ENCODE peak calls at places on chromosomes 7 and 10, in seven cellular contexts. One of them, this sample, is unnamed.

GRCh38 chr10:131093795-131094366 is 217.6 kb downstream of the TCERG1L start:
- DNase-seq in esophagus squamous epithelium: no peak
- DNase-seq in psoas muscle: no peak
- DNase-seq in K562: no peak
- DNase-seq in heart right ventricle: no peak
- DNase-seq in left ventricle myocardium inferior: no peak
- DNase-seq in endothelial cell of umbilical vein: no peak
- DNase-seq in this sample: no peak

GRCh38 chr7:125506331-125506730 is 576.7 kb upstream of the POT1 start:
- DNase-seq in esophagus squamous epithelium: no peak
- DNase-seq in psoas muscle: no peak
- DNase-seq in K562: no peak
- DNase-seq in heart right ventricle: no peak
- DNase-seq in left ventricle myocardium inferior: no peak
- DNase-seq in endothelial cell of umbilical vein: no peak
- DNase-seq in this sample: no peak

GRCh38 chr10:49618861-49619260 is 5.0 kb downstream of the CHAT start:
- DNase-seq in esophagus squamous epithelium: no peak
- DNase-seq in psoas muscle: no peak
- DNase-seq in K562: no peak
- DNase-seq in heart right ventricle: no peak
- DNase-seq in left ventricle myocardium inferior: no peak
- DNase-seq in endothelial cell of umbilical vein: no peak
- DNase-seq in this sample: no peak

GRCh38 chr7:151954866-151955820 is 1.1 kb upstream of the GALNTL5 start:
- DNase-seq in esophagus squamous epithelium: no peak
- DNase-seq in psoas muscle: peak; percentile 49
- DNase-seq in K562: no peak
- DNase-seq in heart right ventricle: peak; percentile 52
- DNase-seq in left ventricle myocardium inferior: peak; percentile 59
- DNase-seq in endothelial cell of umbilical vein: no peak
- DNase-seq in this sample: no peak

GRCh38 chr10:84356951-84357350 is 28.6 kb downstream of the CCSER2 start:
- DNase-seq in esophagus squamous epithelium: no peak
- DNase-seq in psoas muscle: no peak
- DNase-seq in K562: no peak
- DNase-seq in heart right ventricle: no peak
- DNase-seq in left ventricle myocardium inferior: no peak
- DNase-seq in endothelial cell of umbilical vein: no peak
- DNase-seq in this sample: no peak

GRCh38 chr7:150425670-150426069 is 24.8 kb upstream of the GIMAP8 start:
- DNase-seq in esophagus squamous epithelium: no peak
- DNase-seq in psoas muscle: no peak
- DNase-seq in K562: no peak
- DNase-seq in heart right ventricle: no peak
- DNase-seq in left ventricle myocardium inferior: no peak
- DNase-seq in endothelial cell of umbilical vein: no peak
- DNase-seq in this sample: no peak

GRCh38 chr10:69655868-69656555 is 26.0 kb downstream of the FAM241B start:
- DNase-seq in esophagus squamous epithelium: no peak
- DNase-seq in psoas muscle: no peak
- DNase-seq in K562: no peak
- DNase-seq in heart right ventricle: no peak
- DNase-seq in left ventricle myocardium inferior: no peak
- DNase-seq in endothelial cell of umbilical vein: no peak
- DNase-seq in this sample: no peak

GRCh38 chr10:75405201-75406143 is 3.9 kb upstream of the ZNF503 start:
- DNase-seq in esophagus squamous epithelium: no peak
- DNase-seq in psoas muscle: no peak
- DNase-seq in K562: no peak
- DNase-seq in heart right ventricle: no peak
- DNase-seq in left ventricle myocardium inferior: no peak
- DNase-seq in endothelial cell of umbilical vein: no peak
- DNase-seq in this sample: peak; percentile 54

GRCh38 chr7:106392144-106392543 is 107.4 kb upstream of the NAMPT start:
- DNase-seq in esophagus squamous epithelium: no peak
- DNase-seq in psoas muscle: no peak
- DNase-seq in K562: no peak
- DNase-seq in heart right ventricle: no peak
- DNase-seq in left ventricle myocardium inferior: no peak
- DNase-seq in endothelial cell of umbilical vein: no peak
- DNase-seq in this sample: no peak

GRCh38 chr10:121308046-121308445 is 290.2 kb downstream of the FGFR2 start:
- DNase-seq in esophagus squamous epithelium: no peak
- DNase-seq in psoas muscle: no peak
- DNase-seq in K562: no peak
- DNase-seq in heart right ventricle: no peak
- DNase-seq in left ventricle myocardium inferior: no peak
- DNase-seq in endothelial cell of umbilical vein: no peak
- DNase-seq in this sample: no peak

GRCh38 chr7:137703291-137704010 is 143.3 kb downstream of the DGKI start:
- DNase-seq in esophagus squamous epithelium: no peak
- DNase-seq in psoas muscle: no peak
- DNase-seq in K562: no peak
- DNase-seq in heart right ventricle: no peak
- DNase-seq in left ventricle myocardium inferior: no peak
- DNase-seq in endothelial cell of umbilical vein: no peak
- DNase-seq in this sample: no peak

GRCh38 chr10:79102056-79102874 is 33.5 kb downstream of the ZMIZ1 start:
- DNase-seq in esophagus squamous epithelium: no peak
- DNase-seq in psoas muscle: peak; percentile 68
- DNase-seq in K562: peak; percentile 44
- DNase-seq in heart right ventricle: peak; percentile 67
- DNase-seq in left ventricle myocardium inferior: peak; percentile 65
- DNase-seq in endothelial cell of umbilical vein: peak; percentile 35
- DNase-seq in this sample: no peak

GRCh38 chr7:84422790-84423189 is 228.2 kb upstream of the SEMA3A start:
- DNase-seq in esophagus squamous epithelium: no peak
- DNase-seq in psoas muscle: no peak
- DNase-seq in K562: no peak
- DNase-seq in heart right ventricle: no peak
- DNase-seq in left ventricle myocardium inferior: no peak
- DNase-seq in endothelial cell of umbilical vein: no peak
- DNase-seq in this sample: no peak

GRCh38 chr10:12420530-12421117 is 71.3 kb downstream of the CAMK1D start:
- DNase-seq in esophagus squamous epithelium: no peak
- DNase-seq in psoas muscle: no peak
- DNase-seq in K562: no peak
- DNase-seq in heart right ventricle: no peak
- DNase-seq in left ventricle myocardium inferior: no peak
- DNase-seq in endothelial cell of umbilical vein: no peak
- DNase-seq in this sample: no peak

GRCh38 chr10:124949543-124949942 is 7.6 kb downstream of the ZRANB1 start:
- DNase-seq in esophagus squamous epithelium: no peak
- DNase-seq in psoas muscle: no peak
- DNase-seq in K562: no peak
- DNase-seq in heart right ventricle: no peak
- DNase-seq in left ventricle myocardium inferior: no peak
- DNase-seq in endothelial cell of umbilical vein: no peak
- DNase-seq in this sample: no peak

DNA sequence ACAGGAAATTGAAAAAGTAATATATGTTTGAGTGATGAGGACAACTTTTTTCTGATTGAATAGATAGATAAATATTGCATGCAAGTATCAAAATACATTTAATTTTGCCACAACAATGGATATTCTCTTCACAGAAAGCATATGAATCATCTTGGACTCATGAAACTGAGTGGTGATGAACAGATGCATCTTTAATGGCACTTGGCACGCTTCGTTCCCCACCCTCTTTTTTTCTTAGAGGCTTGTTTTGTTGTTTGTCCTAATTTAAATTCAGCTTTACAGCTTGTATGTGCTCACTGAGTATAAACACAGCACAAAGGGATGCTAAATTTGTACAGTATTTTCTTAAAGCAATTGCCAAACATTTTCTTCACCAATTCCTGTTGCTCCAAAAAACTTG is 145.0 kb upstream of the YAE1 start:
- DNase-seq in esophagus squamous epithelium: no peak
- DNase-seq in psoas muscle: no peak
- DNase-seq in K562: no peak
- DNase-seq in heart right ventricle: no peak
- DNase-seq in left ventricle myocardium inferior: no peak
- DNase-seq in endothelial cell of umbilical vein: no peak
- DNase-seq in this sample: no peak
- TF ChIP-seq CTCF in esophagus squamous epithelium: no peak
- TF ChIP-seq CTCF in psoas muscle: no peak
- TF ChIP-seq CTCF in K562: no peak
- TF ChIP-seq CTCF in heart right ventricle: no peak
- TF ChIP-seq CTCF in left ventricle myocardium inferior: no peak
- TF ChIP-seq CTCF in endothelial cell of umbilical vein: no peak
- TF ChIP-seq CTCF in this sample: no peak

DNA sequence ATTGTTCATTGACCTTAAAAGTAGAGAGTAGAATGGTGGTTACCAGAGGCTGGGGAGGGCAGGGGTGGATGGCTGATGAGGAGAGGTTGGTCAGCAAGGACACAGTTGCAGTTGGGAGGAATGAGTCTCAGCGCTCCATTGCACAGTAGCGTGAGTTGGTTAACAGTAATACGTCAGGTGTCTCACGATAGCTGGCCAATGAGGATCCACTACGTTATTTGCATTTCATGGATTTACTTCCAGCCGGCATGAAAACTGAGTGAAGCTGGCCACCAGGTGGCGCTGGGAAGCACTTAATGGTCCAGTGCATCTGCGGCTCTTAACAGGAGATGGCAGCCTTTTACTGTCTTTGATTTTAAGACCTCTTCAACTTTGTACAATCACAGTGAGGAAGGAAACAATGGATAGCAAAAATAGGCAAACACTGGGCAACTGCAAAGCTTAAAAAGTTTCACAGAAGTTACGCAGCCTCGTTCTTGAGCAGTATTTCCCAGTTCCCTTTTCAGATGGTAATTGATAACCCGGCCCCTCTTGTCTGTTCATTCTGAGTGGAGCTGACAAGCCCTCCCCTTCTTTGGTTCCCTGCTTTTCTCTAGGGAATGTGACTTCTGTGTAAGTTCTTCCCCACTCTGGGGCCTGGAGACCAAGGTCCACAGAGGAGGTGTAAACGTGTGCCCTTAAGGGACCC is 23.7 kb downstream of the AKR1E2 start:
- DNase-seq in esophagus squamous epithelium: peak; percentile 28
- DNase-seq in psoas muscle: peak; percentile 89
- DNase-seq in K562: peak; percentile 96
- DNase-seq in heart right ventricle: peak; percentile 91
- DNase-seq in left ventricle myocardium inferior: peak; percentile 90
- DNase-seq in endothelial cell of umbilical vein: peak; percentile 98
- DNase-seq in this sample: peak; percentile 92
- H3K27ac ChIP-seq in esophagus squamous epithelium: peak overlapping the region; percentile 60
- H3K27ac ChIP-seq in psoas muscle: peak overlapping the region; percentile 10
- H3K27ac ChIP-seq in K562: peak overlapping the region; percentile 96
- H3K27ac ChIP-seq in heart right ventricle: peak overlapping the region; percentile 56
- H3K27ac ChIP-seq in left ventricle myocardium inferior: peak overlapping the region; percentile 57
- H3K27ac ChIP-seq in endothelial cell of umbilical vein: no peak overlapping the region
- H3K27ac ChIP-seq in this sample: no peak overlapping the region

GRCh38 chr10:14686356-14686755 is 88.3 kb downstream of the FAM107B start:
- DNase-seq in esophagus squamous epithelium: no peak
- DNase-seq in psoas muscle: no peak
- DNase-seq in K562: no peak
- DNase-seq in heart right ventricle: no peak
- DNase-seq in left ventricle myocardium inferior: no peak
- DNase-seq in endothelial cell of umbilical vein: no peak
- DNase-seq in this sample: no peak

GRCh38 chr10:14691359-14691758 is 83.3 kb downstream of the FAM107B start:
- DNase-seq in esophagus squamous epithelium: no peak
- DNase-seq in psoas muscle: no peak
- DNase-seq in K562: no peak
- DNase-seq in heart right ventricle: no peak
- DNase-seq in left ventricle myocardium inferior: no peak
- DNase-seq in endothelial cell of umbilical vein: no peak
- DNase-seq in this sample: no peak

GRCh38 chr10:14692344-14693199 is 82.1 kb downstream of the FAM107B start:
- DNase-seq in esophagus squamous epithelium: no peak
- DNase-seq in psoas muscle: no peak
- DNase-seq in K562: no peak
- DNase-seq in heart right ventricle: no peak
- DNase-seq in left ventricle myocardium inferior: no peak
- DNase-seq in endothelial cell of umbilical vein: no peak
- DNase-seq in this sample: no peak

GRCh38 chr10:14687340-14687739 is 87.4 kb downstream of the FAM107B start:
- DNase-seq in esophagus squamous epithelium: no peak
- DNase-seq in psoas muscle: no peak
- DNase-seq in K562: no peak
- DNase-seq in heart right ventricle: no peak
- DNase-seq in left ventricle myocardium inferior: no peak
- DNase-seq in endothelial cell of umbilical vein: no peak
- DNase-seq in this sample: no peak

DNA sequence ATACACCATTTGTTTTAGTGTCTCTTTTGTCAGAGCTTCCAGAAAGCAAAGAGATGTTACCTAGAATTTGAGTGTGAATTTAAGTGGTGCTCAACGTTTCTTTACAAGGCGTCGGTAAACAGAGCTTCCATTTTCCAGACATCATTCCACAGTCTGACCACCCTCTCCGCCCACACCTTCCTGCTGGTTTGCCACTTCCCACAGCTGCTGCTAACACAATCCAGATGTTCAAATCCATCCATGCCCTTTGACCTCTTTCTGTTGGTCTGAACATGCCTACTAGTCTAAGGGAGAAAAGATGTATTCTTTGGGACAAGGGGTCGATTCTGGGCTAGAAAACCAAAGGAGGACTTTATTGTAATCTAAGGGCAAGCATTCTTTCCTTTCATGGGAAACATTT is 86.1 kb downstream of the FAM107B start:
- DNase-seq in esophagus squamous epithelium: no peak
- DNase-seq in psoas muscle: no peak
- DNase-seq in K562: no peak
- DNase-seq in heart right ventricle: no peak
- DNase-seq in left ventricle myocardium inferior: no peak
- DNase-seq in endothelial cell of umbilical vein: no peak
- DNase-seq in this sample: no peak
- H3K27me3 ChIP-seq in esophagus squamous epithelium: no peaks in the 10 kb centered on the region
- H3K27me3 ChIP-seq in psoas muscle: peaks cover 3% of the 10 kb centered on the region
- H3K27me3 ChIP-seq in K562: peaks cover 17% of the 10 kb centered on the region
- H3K27me3 ChIP-seq in heart right ventricle: no peaks in the 10 kb centered on the region
- H3K27me3 ChIP-seq in left ventricle myocardium inferior: no peaks in the 10 kb centered on the region
- H3K27me3 ChIP-seq in endothelial cell of umbilical vein: no peaks in the 10 kb centered on the region
- H3K27me3 ChIP-seq in this sample: no peaks in the 10 kb centered on the region

DNA sequence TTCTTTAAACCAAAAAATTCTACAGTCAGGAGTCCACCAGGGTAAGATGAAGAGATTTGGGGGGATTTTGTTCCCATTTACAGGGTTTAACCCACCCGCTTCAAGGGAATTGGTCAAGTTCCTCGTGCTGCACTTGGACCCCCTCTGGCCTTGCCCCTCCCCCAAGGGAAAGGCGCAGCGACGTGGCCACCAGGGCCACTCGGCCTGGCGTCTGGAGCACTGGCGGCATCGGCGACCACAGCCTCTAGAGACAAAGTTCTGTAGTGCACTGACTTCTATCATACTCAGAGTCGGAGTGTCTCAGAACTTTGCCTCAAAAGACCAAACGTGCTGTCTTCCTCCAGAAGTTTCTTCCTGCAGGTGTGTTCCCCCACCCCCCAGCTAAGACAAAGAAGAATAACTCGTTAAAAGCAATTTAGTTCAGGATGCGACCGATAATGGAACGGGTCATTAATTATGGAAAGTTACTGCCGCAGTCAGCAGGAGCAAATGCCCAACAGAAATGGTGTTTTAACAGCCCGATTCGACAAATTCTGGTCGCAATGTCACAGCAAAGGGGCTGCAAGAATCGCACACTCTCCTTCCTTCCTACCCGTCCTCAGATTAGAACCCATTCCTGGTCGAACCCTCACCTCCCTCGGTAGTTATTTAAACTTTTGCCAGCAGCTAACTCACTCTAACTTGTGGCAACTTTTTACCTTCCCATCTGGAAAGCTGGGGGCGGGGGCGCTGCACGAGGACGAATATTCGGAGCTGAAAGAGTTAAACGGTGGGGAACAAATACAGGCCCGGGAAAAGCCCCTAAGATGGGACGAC is 202.1 kb upstream of the NFE2L3 start:
- DNase-seq in esophagus squamous epithelium: no peak
- DNase-seq in psoas muscle: no peak
- DNase-seq in K562: peak; percentile 77
- DNase-seq in heart right ventricle: no peak
- DNase-seq in left ventricle myocardium inferior: no peak
- DNase-seq in endothelial cell of umbilical vein: no peak
- DNase-seq in this sample: peak; percentile 36
- TF ChIP-seq CTCF in esophagus squamous epithelium: no peak
- TF ChIP-seq CTCF in psoas muscle: no peak
- TF ChIP-seq CTCF in K562: peak; percentile 44
- TF ChIP-seq CTCF in heart right ventricle: no peak
- TF ChIP-seq CTCF in left ventricle myocardium inferior: no peak
- TF ChIP-seq CTCF in endothelial cell of umbilical vein: no peak
- TF ChIP-seq CTCF in this sample: no peak